ENCODE peak calls at places on chromosomes 3 and 15, in eight cellular contexts. I, Z, A, M, X, R, V and P are unnamed samples.

GRCh38 chr3:125212509-125213372 is at the start of gene SLC12A8:
- DNase-seq in M (no peak), V (peak; percentile 51), A (no peak), I (no peak), Z (no peak), X (no peak), R (no peak), P (peak; percentile 63)

GRCh38 chr15:91445701-91446100 is 345.6 kb downstream of the SV2B start:
- DNase-seq in I (no peak), M (no peak), A (peak; percentile 4), X (no peak), V (no peak), Z (no peak), R (no peak), P (no peak)

GRCh38 chr15:74131618-74132191 is 1.3 kb downstream of the ISLR2 start:
- DNase-seq in I (no peak), A (no peak), Z (no peak), V (no peak), X (no peak), M (no peak), R (no peak), P (no peak)

GRCh38 chr3:117645561-117646242 is 936.1 kb downstream of the TUSC7 start:
- DNase-seq in X (no peak), Z (no peak), M (no peak), R (no peak), V (no peak), I (peak; percentile 12), A (peak; percentile 58), P (no peak)

GRCh38 chr3:7779331-7779730 is 722.3 kb upstream of the LMCD1 start:
- DNase-seq in I (no peak), V (no peak), X (no peak), R (no peak), A (no peak), M (no peak), Z (no peak), P (no peak)

GRCh38 chr3:7194081-7194835 is 333.3 kb downstream of the GRM7 start:
- DNase-seq in V (no peak), Z (peak; percentile 75), I (no peak), A (no peak), R (no peak), M (no peak), X (no peak), P (no peak)

GRCh38 chr3:194671511-194671899 is 486 bp downstream of the LSG1 start:
- DNase-seq in I (no peak), A (peak; percentile 52), Z (peak; percentile 19), X (peak; percentile 41), V (no peak), R (no peak), M (peak; percentile 49), P (peak; percentile 36)

GRCh38 chr15:63322541-63322940 is 45.1 kb downstream of the APH1B start:
- DNase-seq in V (no peak), I (no peak), A (peak; percentile 60), R (no peak), M (peak; percentile 22), X (no peak), Z (no peak), P (no peak)

GRCh38 chr3:32325957-32326356 is 65.7 kb upstream of the CMTM7 start:
- DNase-seq in X (peak; percentile 14), V (no peak), I (no peak), R (no peak), Z (peak; percentile 78), M (peak; percentile 69), A (no peak), P (no peak)

GRCh38 chr3:190546881-190547510 is 33.1 kb downstream of the IL1RAP start:
- DNase-seq in M (no peak), Z (no peak), A (no peak), R (no peak), X (no peak), I (no peak), V (no peak), P (no peak)

GRCh38 chr3:52770581-52771333 is at the start of gene NEK4:
- DNase-seq in A (peak; percentile 85), R (peak; percentile 87), I (peak; percentile 86), M (peak; percentile 93), V (peak; percentile 95), X (peak; percentile 83), Z (peak; percentile 7), P (peak; percentile 95)

GRCh38 chr15:92869977-92870644 is 30.0 kb upstream of the CHD2 start:
- DNase-seq in M (no peak), Z (no peak), I (no peak), R (no peak), A (peak; percentile 37), V (no peak), X (no peak), P (no peak)

GRCh38 chr3:140186421-140186920 is 251.5 kb downstream of the CLSTN2 start:
- DNase-seq in A (peak; percentile 50), X (peak; percentile 61), I (peak; percentile 60), M (peak; percentile 73), V (no peak), R (peak; percentile 49), Z (peak; percentile 62), P (no peak)

GRCh38 chr3:14170569-14171159 is 7.7 kb downstream of the XPC start:
- DNase-seq in R (no peak), Z (no peak), A (peak; percentile 90), M (no peak), I (no peak), V (no peak), X (peak; percentile 59), P (no peak)

GRCh38 chr3:117873236-117873635 is 1161.4 kb downstream of the IGSF11 start:
- DNase-seq in A (peak; percentile 7), M (peak; percentile 19), V (no peak), I (peak; percentile 90), X (no peak), Z (no peak), R (peak; percentile 15), P (no peak)

GRCh38 chr15:95503107-95503506 is 827.4 kb upstream of the NR2F2 start:
- DNase-seq in V (no peak), R (no peak), A (no peak), M (no peak), Z (no peak), X (no peak), I (no peak), P (no peak)

GRCh38 chr15:101209285-101209821 is 42.5 kb downstream of the CHSY1 start:
- DNase-seq in R (no peak), M (no peak), X (no peak), A (no peak), V (no peak), Z (no peak), I (no peak), P (no peak)

GRCh38 chr3:145750657-145751056 is 410.3 kb downstream of the PLOD2 start:
- DNase-seq in I (no peak), R (no peak), Z (no peak), M (no peak), A (no peak), X (no peak), V (no peak), P (no peak)

GRCh38 chr3:54358969-54359648 is 236.8 kb downstream of the CACNA2D3 start:
- DNase-seq in I (peak; percentile 23), Z (no peak), A (no peak), R (no peak), X (peak; percentile 63), V (no peak), M (no peak), P (no peak)

GRCh38 chr3:66140763-66141372 is 79.9 kb upstream of the SLC25A26 start:
- DNase-seq in X (no peak), R (no peak), I (no peak), A (no peak), V (no peak), Z (no peak), M (no peak), P (no peak)

GRCh38 chr3:46848271-46849097 is 14.8 kb downstream of the MYL3 start:
- DNase-seq in X (peak; percentile 46), V (peak; percentile 45), R (no peak), Z (no peak), A (peak; percentile 22), M (no peak), I (peak; percentile 5), P (no peak)